ENCODE peak calls at places on chromosomes 3 and 15, in seven cellular contexts. One of them, this sample, is unnamed.

GRCh38 chr3:11901286-11901875 is 54.7 kb upstream of the TAMM41 start:
- DNase-seq in HepG2: no peak
- DNase-seq in HCT116: no peak
- DNase-seq in H1: no peak
- DNase-seq in GM12878: no peak
- DNase-seq in K562: no peak
- DNase-seq in SK-N-SH: no peak
- DNase-seq in this sample: no peak

GRCh38 chr15:57611938-57612337 is 20.2 kb downstream of the MYZAP start:
- DNase-seq in HepG2: peak
- DNase-seq in HCT116: peak
- DNase-seq in H1: no peak
- DNase-seq in GM12878: no peak
- DNase-seq in K562: no peak
- DNase-seq in SK-N-SH: peak
- DNase-seq in this sample: peak

GRCh38 chr3:59469948-59470723 is 420.3 kb upstream of the CFAP20DC start:
- DNase-seq in HepG2: no peak
- DNase-seq in HCT116: no peak
- DNase-seq in H1: no peak
- DNase-seq in GM12878: no peak
- DNase-seq in K562: no peak
- DNase-seq in SK-N-SH: no peak
- DNase-seq in this sample: no peak

GRCh38 chr15:31799711-31800321 is 230.5 kb upstream of the CHRNA7 start:
- DNase-seq in HepG2: no peak
- DNase-seq in HCT116: no peak
- DNase-seq in H1: no peak
- DNase-seq in GM12878: peak
- DNase-seq in K562: no peak
- DNase-seq in SK-N-SH: no peak
- DNase-seq in this sample: no peak

GRCh38 chr3:58005662-58006061 is 2.6 kb upstream of the FLNB start:
- DNase-seq in HepG2: peak
- DNase-seq in HCT116: no peak
- DNase-seq in H1: no peak
- DNase-seq in GM12878: no peak
- DNase-seq in K562: no peak
- DNase-seq in SK-N-SH: no peak
- DNase-seq in this sample: no peak

GRCh38 chr3:127115691-127116351 is 77.1 kb upstream of the PRR23E start:
- DNase-seq in HepG2: peak
- DNase-seq in HCT116: no peak
- DNase-seq in H1: no peak
- DNase-seq in GM12878: no peak
- DNase-seq in K562: no peak
- DNase-seq in SK-N-SH: no peak
- DNase-seq in this sample: no peak

GRCh38 chr3:20173844-20174410 is 12.1 kb downstream of the SGO1 start:
- DNase-seq in HepG2: no peak
- DNase-seq in HCT116: no peak
- DNase-seq in H1: no peak
- DNase-seq in GM12878: no peak
- DNase-seq in K562: no peak
- DNase-seq in SK-N-SH: no peak
- DNase-seq in this sample: no peak

GRCh38 chr15:87120555-87120954 is 1040.9 kb downstream of the AGBL1 start:
- DNase-seq in HepG2: no peak
- DNase-seq in HCT116: no peak
- DNase-seq in H1: no peak
- DNase-seq in GM12878: no peak
- DNase-seq in K562: no peak
- DNase-seq in SK-N-SH: no peak
- DNase-seq in this sample: no peak

GRCh38 chr3:81173514-81173913 is 587.9 kb downstream of the GBE1 start:
- DNase-seq in HepG2: peak
- DNase-seq in HCT116: no peak
- DNase-seq in H1: no peak
- DNase-seq in GM12878: no peak
- DNase-seq in K562: no peak
- DNase-seq in SK-N-SH: no peak
- DNase-seq in this sample: no peak

GRCh38 chr3:158709666-158710083 is 22.6 kb downstream of the RARRES1 start:
- DNase-seq in HepG2: no peak
- DNase-seq in HCT116: no peak
- DNase-seq in H1: no peak
- DNase-seq in GM12878: no peak
- DNase-seq in K562: peak
- DNase-seq in SK-N-SH: no peak
- DNase-seq in this sample: no peak

DNA sequence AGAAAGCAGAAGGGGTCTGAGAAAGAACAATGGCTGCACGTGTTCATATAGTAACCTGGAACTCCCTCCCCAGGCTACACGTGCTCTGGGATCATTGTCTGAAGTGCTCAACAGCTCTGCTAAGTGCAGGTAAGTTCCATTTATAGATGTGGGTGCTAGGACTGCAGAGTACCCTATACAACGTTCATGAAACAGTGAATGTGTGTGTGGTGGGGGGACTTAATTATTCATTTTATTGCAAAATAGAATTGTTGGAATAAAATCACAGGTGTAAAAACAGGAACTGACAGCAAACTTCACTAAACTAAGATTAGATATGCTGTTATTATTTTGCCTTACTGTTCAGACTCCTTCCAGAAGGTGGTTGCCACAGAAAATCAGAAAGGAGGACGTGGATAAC is 68.5 kb downstream of the CCR4 start:
- DNase-seq in HepG2: no peak
- DNase-seq in HCT116: no peak
- DNase-seq in H1: no peak
- DNase-seq in GM12878: no peak
- DNase-seq in K562: no peak
- DNase-seq in SK-N-SH: no peak
- DNase-seq in this sample: no peak
- TF ChIP-seq JUND in HepG2: no peak
- TF ChIP-seq JUND in HCT116: no peak
- TF ChIP-seq JUND in H1: no peak
- TF ChIP-seq JUND in GM12878: no peak
- TF ChIP-seq JUND in K562: no peak
- TF ChIP-seq JUND in SK-N-SH: no peak
- TF ChIP-seq JUND in this sample: no peak

DNA sequence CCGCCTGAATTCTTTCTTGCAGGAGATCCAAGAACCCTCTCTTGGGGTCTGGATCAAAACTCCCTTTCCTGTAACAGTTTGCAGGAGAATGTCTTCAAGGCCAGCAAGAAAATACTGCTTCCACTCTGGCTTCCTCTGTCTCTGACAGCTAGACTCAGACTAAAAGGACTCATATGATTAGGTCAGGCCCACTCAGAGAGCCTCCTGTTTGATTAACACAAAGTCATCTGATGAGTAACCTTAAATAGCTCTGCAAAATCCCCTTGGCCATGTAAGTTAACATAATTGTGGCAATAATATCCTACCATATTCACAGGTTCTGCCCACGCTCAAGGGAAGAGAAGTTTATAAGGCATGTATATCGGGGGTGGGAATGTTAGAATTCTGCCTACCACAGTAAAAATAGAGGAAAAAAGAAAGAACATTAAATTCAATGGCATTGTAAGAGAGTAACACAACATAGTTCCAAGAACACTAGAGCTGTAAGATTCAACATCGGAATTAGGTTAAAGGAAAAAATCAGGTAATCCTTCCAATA is 20.6 kb upstream of the HHATL start:
- DNase-seq in HepG2: no peak
- DNase-seq in HCT116: no peak
- DNase-seq in H1: no peak
- DNase-seq in GM12878: no peak
- DNase-seq in K562: no peak
- DNase-seq in SK-N-SH: no peak
- DNase-seq in this sample: no peak
- TF ChIP-seq JUND in HepG2: no peak
- TF ChIP-seq JUND in HCT116: no peak
- TF ChIP-seq JUND in H1: no peak
- TF ChIP-seq JUND in GM12878: no peak
- TF ChIP-seq JUND in K562: no peak
- TF ChIP-seq JUND in SK-N-SH: no peak
- TF ChIP-seq JUND in this sample: no peak

DNA sequence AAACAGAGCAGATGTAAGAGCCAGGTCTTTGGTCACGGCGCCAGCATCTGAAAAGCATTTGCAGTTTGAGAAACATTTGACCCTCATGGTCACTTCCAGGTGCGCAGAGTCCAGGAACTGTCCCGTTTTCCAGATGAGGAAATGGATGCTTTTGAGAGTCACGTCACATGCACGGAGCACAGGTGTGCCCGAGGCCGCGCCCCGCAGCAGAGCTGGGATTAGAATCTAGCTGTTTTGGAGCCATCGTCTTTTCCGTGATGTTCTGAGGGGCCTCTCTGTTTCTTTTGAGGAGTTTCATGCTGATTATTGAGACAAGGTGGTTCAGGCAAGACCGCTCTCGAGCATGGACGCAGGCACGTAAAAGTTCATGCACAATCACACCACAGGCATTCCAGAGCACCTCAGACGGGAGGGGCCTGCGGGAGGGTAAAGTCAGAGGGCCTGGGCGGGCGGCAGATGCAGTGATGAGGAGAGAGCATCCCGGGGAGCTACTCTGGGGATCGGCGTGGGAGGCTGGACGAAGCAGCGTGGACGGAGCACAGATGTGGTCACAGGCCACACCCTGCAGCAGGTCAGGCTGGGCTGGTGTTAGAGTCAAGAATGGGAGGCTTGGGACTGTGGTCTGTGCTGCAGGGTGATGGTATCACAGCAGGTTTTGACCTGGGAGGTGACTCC is 139.2 kb upstream of the MEF2A start:
- DNase-seq in HepG2: no peak
- DNase-seq in HCT116: no peak
- DNase-seq in H1: no peak
- DNase-seq in GM12878: no peak
- DNase-seq in K562: no peak
- DNase-seq in SK-N-SH: no peak
- DNase-seq in this sample: no peak
- TF ChIP-seq JUND in HepG2: no peak
- TF ChIP-seq JUND in HCT116: no peak
- TF ChIP-seq JUND in H1: no peak
- TF ChIP-seq JUND in GM12878: no peak
- TF ChIP-seq JUND in K562: no peak
- TF ChIP-seq JUND in SK-N-SH: no peak
- TF ChIP-seq JUND in this sample: no peak

DNA sequence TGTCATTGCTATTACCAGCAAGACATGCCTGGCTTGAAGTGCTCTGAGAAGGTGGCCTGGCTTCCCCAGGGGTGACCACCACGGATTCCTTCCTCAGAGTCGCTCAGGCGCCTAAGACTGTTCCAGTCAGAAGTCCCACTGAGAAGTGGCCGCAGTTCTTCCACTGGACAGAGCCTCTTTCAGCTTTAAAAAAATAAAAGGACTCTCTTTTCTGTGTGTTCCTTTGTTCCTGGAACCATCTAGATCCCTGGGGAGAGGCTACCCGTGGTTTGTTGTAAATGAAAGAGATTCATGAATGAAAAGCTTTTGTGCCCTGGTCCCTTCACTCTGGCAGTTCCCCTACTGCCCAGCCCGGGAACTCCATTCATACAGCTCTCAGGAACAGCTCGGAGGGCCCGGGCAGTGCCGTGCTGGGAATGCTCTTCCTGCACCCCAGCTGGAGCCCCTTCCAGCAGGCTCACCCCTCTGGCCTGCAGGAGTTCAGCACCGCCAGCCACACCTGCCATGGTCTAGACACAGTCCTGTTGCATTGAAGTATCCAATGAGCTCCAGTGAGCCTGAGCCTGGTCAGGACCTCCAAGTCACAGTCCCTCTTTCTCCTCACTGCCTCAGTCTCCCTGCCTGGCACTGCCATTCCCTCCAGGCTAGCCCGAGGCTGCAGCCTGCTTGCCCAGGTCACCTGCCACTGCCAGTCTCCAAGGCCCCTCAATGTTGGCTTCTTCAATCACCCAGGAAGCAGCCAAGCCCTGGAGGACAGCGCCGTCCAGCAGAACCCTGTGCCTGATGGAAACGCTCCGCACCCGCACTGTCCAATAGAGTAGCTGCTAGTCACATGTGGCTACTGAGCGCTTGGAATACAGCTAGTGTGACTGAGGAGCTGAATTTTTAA is 75.4 kb downstream of the XXYLT1 start:
- DNase-seq in HepG2: no peak
- DNase-seq in HCT116: no peak
- DNase-seq in H1: peak
- DNase-seq in GM12878: no peak
- DNase-seq in K562: no peak
- DNase-seq in SK-N-SH: no peak
- DNase-seq in this sample: no peak
- TF ChIP-seq JUND in HepG2: no peak
- TF ChIP-seq JUND in HCT116: no peak
- TF ChIP-seq JUND in H1: no peak
- TF ChIP-seq JUND in GM12878: no peak
- TF ChIP-seq JUND in K562: no peak
- TF ChIP-seq JUND in SK-N-SH: no peak
- TF ChIP-seq JUND in this sample: no peak